ENCODE peak calls at places on chromosomes 11 and 22, in seven cellular contexts. H is HepG2, E is GM23338, C is GM12878, G is HCT116, S is HL-60, B is K562. J is an unnamed sample.

GRCh38 chr22:24066260-24066659 is 55.2 kb downstream of the CABIN1 start:
- DNase-seq in S (no peak), C (no peak), H (no peak), G (no peak), B (no peak), E (no peak), J (no peak)

GRCh38 chr11:27201454-27202302 is 161.1 kb downstream of the BBOX1 start:
- DNase-seq in C (no peak), G (no peak), H (peak), B (peak), E (peak), S (no peak), J (peak)

GRCh38 chr22:20434264-20434751 is 3.3 kb downstream of the SCARF2 start:
- DNase-seq in B (no peak), E (no peak), C (no peak), S (no peak), G (no peak), H (no peak), J (no peak)

GRCh38 chr11:110972640-110973039 is 260.4 kb upstream of the ARHGAP20 start:
- DNase-seq in B (no peak), C (no peak), H (no peak), S (peak), G (no peak), E (no peak), J (no peak)

GRCh38 chr11:62923634-62924411 is 2.7 kb upstream of the CHRM1 start:
- DNase-seq in C (peak), B (peak), E (peak), S (no peak), G (no peak), H (no peak), J (no peak)

GRCh38 chr11:121241300-121242176 is 51.0 kb upstream of the SC5D start:
- DNase-seq in E (no peak), C (no peak), B (no peak), S (no peak), G (no peak), H (no peak), J (no peak)

GRCh38 chr11:134800826-134801225 is 388.8 kb upstream of the B3GAT1 start:
- DNase-seq in S (no peak), B (no peak), G (no peak), H (no peak), E (no peak), C (no peak), J (no peak)

GRCh38 chr11:92687724-92688123 is 281.7 kb upstream of the MTNR1B start:
- DNase-seq in G (no peak), B (no peak), H (no peak), S (no peak), C (no peak), E (peak), J (no peak)

GRCh38 chr11:36774603-36775002 is 176.6 kb upstream of the RAG2 start:
- DNase-seq in C (no peak), H (no peak), E (no peak), B (no peak), G (no peak), S (no peak), J (no peak)

GRCh38 chr22:27112273-27112672 is 454.9 kb downstream of the MIAT start:
- DNase-seq in C (no peak), H (peak), G (no peak), S (no peak), E (no peak), B (no peak), J (no peak)
- H3K27ac ChIP-seq in C (no peak), H (no peak), G (peak), S (no peak), E (no peak), B (no peak), J (no peak)

DNA sequence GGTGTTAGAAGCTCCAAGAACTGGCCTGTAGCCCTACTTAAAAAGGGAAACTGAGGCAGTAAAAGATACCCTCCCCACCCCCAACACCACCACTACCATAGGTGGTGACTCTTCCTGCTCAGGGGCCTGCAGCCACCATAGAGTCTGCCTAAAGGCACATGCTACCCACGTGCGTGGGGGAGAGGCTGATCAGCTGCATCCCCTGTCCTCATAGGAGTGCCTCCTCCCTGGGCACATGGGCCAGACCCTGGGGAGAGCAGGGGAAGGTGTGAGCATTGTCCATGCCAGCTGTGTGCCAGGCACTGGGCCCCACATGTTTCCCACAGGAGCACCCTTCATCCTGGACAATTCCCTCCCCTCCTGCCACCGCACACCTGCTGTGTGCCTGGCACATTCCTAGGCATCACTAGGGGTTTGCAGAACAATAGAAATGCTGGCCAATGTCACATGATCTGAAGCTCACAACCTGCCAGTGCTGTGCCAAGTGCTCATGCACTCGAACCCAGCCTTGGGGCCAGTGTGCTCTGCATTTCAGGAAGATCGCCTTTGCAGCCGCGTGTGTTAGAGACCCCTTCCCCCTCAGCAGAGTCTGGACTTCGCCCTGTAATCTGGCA is 41.7 kb upstream of the GCAT start:
- DNase-seq in E (no peak), B (no peak), H (no peak), G (no peak), C (no peak), S (no peak), J (no peak)
- TF ChIP-seq REST in E (no peak), B (no peak), H (no peak), G (no peak), C (no peak), S (no peak), J (no peak)

DNA sequence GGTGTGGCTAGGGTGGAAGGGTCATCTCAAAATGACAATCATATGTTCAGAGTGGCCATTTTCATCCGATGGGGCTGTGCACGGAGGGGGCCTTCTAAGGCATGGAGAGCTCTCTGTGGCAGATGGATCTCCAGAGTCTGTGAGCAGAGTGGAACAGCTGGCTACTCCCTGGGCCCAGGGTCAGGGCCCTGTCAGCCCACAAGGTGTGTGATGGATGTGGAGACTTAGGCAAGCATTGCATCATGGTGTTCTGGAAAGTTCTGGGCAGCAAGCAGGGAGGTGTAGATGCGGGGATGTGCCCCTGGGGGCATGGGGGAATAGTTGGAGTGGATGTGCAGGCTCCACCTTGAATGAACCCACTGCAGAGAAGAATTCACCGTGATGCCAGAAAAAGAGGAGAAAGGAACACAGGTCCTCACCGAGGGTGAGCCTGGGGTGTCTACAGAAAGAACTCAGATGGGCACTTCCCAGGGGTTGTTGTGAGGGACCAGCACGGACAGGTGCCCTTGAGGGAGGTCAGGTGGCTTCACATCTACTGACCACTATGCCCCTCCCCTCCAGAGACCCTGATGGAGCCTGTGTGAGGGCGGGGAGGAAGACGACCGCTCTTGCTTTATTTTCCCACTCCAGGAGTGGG is 51.1 kb downstream of the CHRDL2 start:
- DNase-seq in G (no peak), S (no peak), C (no peak), B (no peak), E (no peak), H (no peak), J (no peak)
- TF ChIP-seq POLR2AphosphoS5 in G (no peak), S (no peak), C (no peak), B (no peak), E (no peak), H (no peak), J (no peak)

DNA sequence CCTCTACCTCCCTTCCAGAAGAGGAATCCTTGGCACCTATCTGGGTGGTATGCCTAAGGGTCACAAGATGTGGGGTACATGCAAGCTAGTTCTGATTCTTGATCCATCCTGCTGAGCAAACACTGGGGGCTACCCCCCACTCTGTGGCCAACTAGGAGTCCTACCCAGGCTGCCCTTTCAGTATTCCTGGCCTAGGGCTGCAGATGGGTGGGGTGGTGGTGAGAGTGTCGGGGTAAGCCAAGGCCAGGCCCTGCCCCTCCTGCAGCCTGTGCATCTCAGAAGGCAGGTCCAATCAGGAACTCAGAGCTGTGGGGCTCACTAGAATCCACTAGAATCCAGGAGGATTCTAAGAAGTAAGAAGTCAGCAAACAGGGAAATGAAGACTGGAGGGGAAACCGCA is 10.9 kb downstream of the SSH3 start:
- DNase-seq in C (no peak), H (no peak), E (no peak), G (no peak), S (no peak), B (no peak), J (no peak)
- H3K27ac ChIP-seq in C (no peak), H (no peak), E (no peak), G (no peak), S (no peak), B (no peak), J (no peak)

DNA sequence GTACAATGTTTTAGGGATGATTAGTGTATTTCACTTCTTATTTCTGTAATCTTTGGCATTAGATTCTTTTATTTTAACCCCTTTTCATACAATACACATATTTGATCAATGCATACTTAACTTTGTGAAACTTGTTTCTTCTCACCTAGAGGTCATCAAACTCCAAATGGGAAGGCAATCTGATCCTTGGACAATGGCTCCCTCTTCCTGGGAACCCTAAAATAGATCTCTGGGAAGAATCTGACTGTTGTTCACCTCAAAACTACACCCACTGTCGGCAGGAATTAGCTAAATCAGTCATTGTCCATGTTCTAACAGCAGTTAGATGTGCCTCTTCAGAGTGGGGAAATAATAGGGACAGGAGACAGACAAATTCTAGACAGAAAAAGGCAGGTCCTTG is 707.4 kb upstream of the CHORDC1 start:
- DNase-seq in H (no peak), C (no peak), B (no peak), S (no peak), G (no peak), E (no peak), J (no peak)
- TF ChIP-seq REST in H (no peak), C (no peak), B (no peak), S (no peak), G (no peak), E (no peak), J (no peak)

GRCh38 chr11:240315-240714 is 3.5 kb downstream of the PSMD13 start:
- DNase-seq in E (no peak), H (no peak), C (no peak), B (no peak), G (no peak), S (no peak), J (no peak)

GRCh38 chr11:232783-233565 is 3.2 kb downstream of the SIRT3 start:
- DNase-seq in G (no peak), E (no peak), S (no peak), H (no peak), B (no peak), C (no peak), J (no peak)

GRCh38 chr11:235180-235997 is 753 bp downstream of the SIRT3 start:
- DNase-seq in C (no peak), B (no peak), H (no peak), G (no peak), S (no peak), E (no peak), J (no peak)

GRCh38 chr11:236774-237767 is at the start of gene PSMD13:
- DNase-seq in H (peak), G (peak), C (no peak), E (peak), B (peak), S (peak), J (no peak)

GRCh38 chr11:235998-236773 is at the start of gene SIRT3:
- DNase-seq in H (peak), G (peak), S (peak), C (peak), E (peak), B (peak), J (peak)
- TF ChIP-seq POLR2AphosphoS5 in H (peak), G (peak), S (peak), C (no peak), E (peak), B (peak), J (peak)

GRCh38 chr11:116807601-116808261 is 15.4 kb downstream of the APOA4 start:
- DNase-seq in B (no peak), H (no peak), C (no peak), G (no peak), S (no peak), E (no peak), J (no peak)

GRCh38 chr11:116811194-116811593 is 11.9 kb downstream of the APOA4 start:
- DNase-seq in S (no peak), G (no peak), B (no peak), C (no peak), E (no peak), H (no peak), J (no peak)

GRCh38 chr11:116812109-116812508 is 11.0 kb downstream of the APOA4 start:
- DNase-seq in C (no peak), S (no peak), B (no peak), E (no peak), G (no peak), H (no peak), J (no peak)

GRCh38 chr11:116813170-116813569 is 9.9 kb downstream of the APOA4 start:
- DNase-seq in E (no peak), S (no peak), C (no peak), B (no peak), G (no peak), H (no peak), J (no peak)

DNA sequence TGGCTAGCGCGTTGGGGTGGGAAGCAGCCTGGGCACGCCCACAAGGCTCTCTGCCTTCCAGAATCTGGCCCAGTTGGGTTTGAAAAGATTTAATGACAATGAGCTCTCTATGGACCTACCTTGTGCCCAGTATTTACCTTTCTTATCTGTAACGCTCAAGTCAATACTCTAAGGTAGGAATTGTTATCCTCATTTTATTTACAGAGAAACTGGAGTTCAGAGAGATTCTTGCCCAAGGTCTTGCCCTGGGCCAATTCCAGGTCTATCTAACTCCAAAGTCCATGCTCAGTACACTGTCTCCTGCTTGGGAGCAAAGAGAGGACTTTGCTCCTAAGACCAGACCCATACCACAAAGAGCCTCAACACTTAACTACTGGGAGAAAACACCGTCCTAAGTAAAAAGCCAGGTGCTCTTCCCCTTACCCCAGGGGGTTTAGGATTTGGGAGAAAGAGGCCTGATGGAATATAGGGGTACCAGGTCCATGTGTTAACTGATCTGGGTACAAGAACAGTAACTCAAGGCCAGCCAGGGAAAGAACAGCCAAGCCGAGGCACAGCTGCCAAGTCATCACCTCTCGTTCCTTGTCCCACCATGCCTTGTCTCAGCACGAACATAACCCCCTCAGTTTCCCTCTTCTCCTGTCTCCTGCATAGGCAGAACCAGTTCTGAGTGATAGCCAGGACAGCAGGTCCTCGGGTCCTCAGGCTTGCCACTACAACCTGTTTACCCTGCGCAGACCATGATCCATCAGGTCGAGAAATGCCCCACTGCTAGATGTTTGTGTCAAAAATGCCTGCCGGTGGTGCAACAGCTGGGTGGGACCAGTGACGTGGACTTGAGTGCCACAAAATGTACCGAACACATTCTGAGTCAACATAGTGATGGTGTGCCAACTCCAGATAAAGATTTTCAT is 14.6 kb downstream of the APOA4 start:
- DNase-seq in S (no peak), C (no peak), E (no peak), B (no peak), H (peak), G (no peak), J (no peak)
- H3K27ac ChIP-seq in S (no peak), C (no peak), E (no peak), B (no peak), H (peak), G (no peak), J (no peak)

GRCh38 chr11:8810331-8811301 is 100.4 kb upstream of the AKIP1 start:
- DNase-seq in B (peak), C (no peak), H (peak), E (peak), S (no peak), G (no peak), J (no peak)
- TF ChIP-seq REST in B (peak), C (no peak), H (no peak), E (no peak), S (no peak), G (no peak), J (no peak)